ENCODE peak calls at places on chromosomes 16 and 17, in seven cellular contexts. One of them, this sample, is unnamed.

GRCh38 chr17:57457188-57457587 is 200.9 kb downstream of the MSI2 start:
- DNase-seq in body of pancreas: no peak
- DNase-seq in effector memory CD4-positive, alpha-beta T cell: no peak
- DNase-seq in Peyer's patch: no peak
- DNase-seq in neural progenitor cell: no peak
- DNase-seq in right cardiac atrium: no peak
- DNase-seq in CD8-positive, alpha-beta memory T cell: no peak
- DNase-seq in this sample: no peak

GRCh38 chr16:21125191-21125590 is 25.5 kb downstream of the DNAH3 start:
- DNase-seq in right cardiac atrium: no peak
- DNase-seq in Peyer's patch: no peak
- DNase-seq in body of pancreas: no peak
- DNase-seq in neural progenitor cell: no peak
- DNase-seq in CD8-positive, alpha-beta memory T cell: no peak
- DNase-seq in effector memory CD4-positive, alpha-beta T cell: no peak
- DNase-seq in this sample: no peak

GRCh38 chr17:78717431-78717980 is 64.6 kb downstream of the CYTH1 start:
- DNase-seq in Peyer's patch: no peak
- DNase-seq in effector memory CD4-positive, alpha-beta T cell: no peak
- DNase-seq in body of pancreas: peak; percentile 33
- DNase-seq in neural progenitor cell: no peak
- DNase-seq in CD8-positive, alpha-beta memory T cell: no peak
- DNase-seq in right cardiac atrium: no peak
- DNase-seq in this sample: no peak

GRCh38 chr16:17420821-17421220 is 49.9 kb downstream of the XYLT1 start:
- DNase-seq in neural progenitor cell: no peak
- DNase-seq in effector memory CD4-positive, alpha-beta T cell: no peak
- DNase-seq in right cardiac atrium: no peak
- DNase-seq in body of pancreas: no peak
- DNase-seq in CD8-positive, alpha-beta memory T cell: no peak
- DNase-seq in Peyer's patch: no peak
- DNase-seq in this sample: no peak

GRCh38 chr16:10314811-10315210 is 71.0 kb upstream of the ATF7IP2 start:
- DNase-seq in CD8-positive, alpha-beta memory T cell: no peak
- DNase-seq in right cardiac atrium: no peak
- DNase-seq in body of pancreas: no peak
- DNase-seq in neural progenitor cell: no peak
- DNase-seq in effector memory CD4-positive, alpha-beta T cell: no peak
- DNase-seq in Peyer's patch: peak; percentile 29
- DNase-seq in this sample: no peak

GRCh38 chr16:51556694-51557327 is 405.7 kb upstream of the SALL1 start:
- DNase-seq in Peyer's patch: no peak
- DNase-seq in right cardiac atrium: no peak
- DNase-seq in body of pancreas: no peak
- DNase-seq in neural progenitor cell: no peak
- DNase-seq in effector memory CD4-positive, alpha-beta T cell: no peak
- DNase-seq in CD8-positive, alpha-beta memory T cell: no peak
- DNase-seq in this sample: no peak

GRCh38 chr16:89410794-89411309 is 79.5 kb downstream of the ANKRD11 start:
- DNase-seq in right cardiac atrium: peak; percentile 72
- DNase-seq in neural progenitor cell: no peak
- DNase-seq in body of pancreas: peak; percentile 97
- DNase-seq in CD8-positive, alpha-beta memory T cell: no peak
- DNase-seq in Peyer's patch: peak; percentile 55
- DNase-seq in effector memory CD4-positive, alpha-beta T cell: no peak
- DNase-seq in this sample: peak; percentile 73

GRCh38 chr16:66842765-66843164 is 1.4 kb upstream of the CA7 start:
- DNase-seq in CD8-positive, alpha-beta memory T cell: no peak
- DNase-seq in effector memory CD4-positive, alpha-beta T cell: no peak
- DNase-seq in neural progenitor cell: no peak
- DNase-seq in right cardiac atrium: no peak
- DNase-seq in body of pancreas: no peak
- DNase-seq in Peyer's patch: no peak
- DNase-seq in this sample: no peak

GRCh38 chr16:88356124-88356726 is 26.5 kb upstream of the ZNF469 start:
- DNase-seq in effector memory CD4-positive, alpha-beta T cell: no peak
- DNase-seq in right cardiac atrium: no peak
- DNase-seq in neural progenitor cell: no peak
- DNase-seq in Peyer's patch: no peak
- DNase-seq in body of pancreas: no peak
- DNase-seq in CD8-positive, alpha-beta memory T cell: no peak
- DNase-seq in this sample: no peak

GRCh38 chr17:60314423-60314822 is 77.5 kb downstream of the USP32 start:
- DNase-seq in right cardiac atrium: no peak
- DNase-seq in effector memory CD4-positive, alpha-beta T cell: no peak
- DNase-seq in body of pancreas: no peak
- DNase-seq in Peyer's patch: no peak
- DNase-seq in CD8-positive, alpha-beta memory T cell: no peak
- DNase-seq in neural progenitor cell: no peak
- DNase-seq in this sample: no peak

GRCh38 chr17:6408271-6408670 is 26.6 kb downstream of the AIPL1 start:
- DNase-seq in neural progenitor cell: peak; percentile 39
- DNase-seq in effector memory CD4-positive, alpha-beta T cell: no peak
- DNase-seq in right cardiac atrium: no peak
- DNase-seq in Peyer's patch: no peak
- DNase-seq in body of pancreas: no peak
- DNase-seq in CD8-positive, alpha-beta memory T cell: no peak
- DNase-seq in this sample: no peak

GRCh38 chr17:15169676-15170075 is 95.5 kb downstream of the PMP22 start:
- DNase-seq in effector memory CD4-positive, alpha-beta T cell: no peak
- DNase-seq in right cardiac atrium: no peak
- DNase-seq in Peyer's patch: no peak
- DNase-seq in neural progenitor cell: no peak
- DNase-seq in body of pancreas: no peak
- DNase-seq in CD8-positive, alpha-beta memory T cell: no peak
- DNase-seq in this sample: no peak

GRCh38 chr17:17151541-17151940 is 54.6 kb downstream of the PLD6 start:
- DNase-seq in CD8-positive, alpha-beta memory T cell: no peak
- DNase-seq in neural progenitor cell: no peak
- DNase-seq in body of pancreas: no peak
- DNase-seq in Peyer's patch: no peak
- DNase-seq in effector memory CD4-positive, alpha-beta T cell: no peak
- DNase-seq in right cardiac atrium: no peak
- DNase-seq in this sample: no peak

GRCh38 chr16:57614546-57615343 is 13.7 kb upstream of the ADGRG1 start:
- DNase-seq in neural progenitor cell: no peak
- DNase-seq in right cardiac atrium: no peak
- DNase-seq in body of pancreas: no peak
- DNase-seq in CD8-positive, alpha-beta memory T cell: no peak
- DNase-seq in Peyer's patch: peak; percentile 40
- DNase-seq in effector memory CD4-positive, alpha-beta T cell: no peak
- DNase-seq in this sample: no peak

GRCh38 chr17:60134396-60135159 is 15.2 kb upstream of the CA4 start:
- DNase-seq in body of pancreas: peak; percentile 11
- DNase-seq in CD8-positive, alpha-beta memory T cell: no peak
- DNase-seq in neural progenitor cell: no peak
- DNase-seq in effector memory CD4-positive, alpha-beta T cell: no peak
- DNase-seq in right cardiac atrium: peak; percentile 35
- DNase-seq in Peyer's patch: peak; percentile 34
- DNase-seq in this sample: no peak

GRCh38 chr17:66675991-66676371 is 158.9 kb upstream of the CACNG5 start:
- DNase-seq in effector memory CD4-positive, alpha-beta T cell: no peak
- DNase-seq in neural progenitor cell: no peak
- DNase-seq in Peyer's patch: no peak
- DNase-seq in body of pancreas: no peak
- DNase-seq in right cardiac atrium: no peak
- DNase-seq in CD8-positive, alpha-beta memory T cell: no peak
- DNase-seq in this sample: peak; percentile 87

GRCh38 chr17:37221865-37222264 is 153.9 kb upstream of the C17orf78 start:
- DNase-seq in effector memory CD4-positive, alpha-beta T cell: no peak
- DNase-seq in body of pancreas: no peak
- DNase-seq in Peyer's patch: no peak
- DNase-seq in neural progenitor cell: no peak
- DNase-seq in CD8-positive, alpha-beta memory T cell: no peak
- DNase-seq in right cardiac atrium: no peak
- DNase-seq in this sample: no peak

GRCh38 chr17:76136276-76137025 is 4.6 kb downstream of the FOXJ1 start:
- DNase-seq in body of pancreas: no peak
- DNase-seq in CD8-positive, alpha-beta memory T cell: no peak
- DNase-seq in right cardiac atrium: no peak
- DNase-seq in neural progenitor cell: peak; percentile 65
- DNase-seq in effector memory CD4-positive, alpha-beta T cell: no peak
- DNase-seq in Peyer's patch: no peak
- DNase-seq in this sample: no peak

GRCh38 chr17:61399131-61400057 is at the start of gene TBX2:
- DNase-seq in right cardiac atrium: peak; percentile 87
- DNase-seq in CD8-positive, alpha-beta memory T cell: no peak
- DNase-seq in body of pancreas: peak; percentile 50
- DNase-seq in Peyer's patch: peak; percentile 63
- DNase-seq in neural progenitor cell: peak; percentile 67
- DNase-seq in effector memory CD4-positive, alpha-beta T cell: no peak
- DNase-seq in this sample: peak; percentile 74

GRCh38 chr16:24775455-24775854 is 46.0 kb downstream of the TNRC6A start:
- DNase-seq in effector memory CD4-positive, alpha-beta T cell: no peak
- DNase-seq in CD8-positive, alpha-beta memory T cell: no peak
- DNase-seq in body of pancreas: peak; percentile 64
- DNase-seq in neural progenitor cell: no peak
- DNase-seq in Peyer's patch: no peak
- DNase-seq in right cardiac atrium: no peak
- DNase-seq in this sample: peak; percentile 43

GRCh38 chr16:30417447-30418349 is 10.3 kb downstream of the ZNF771 start:
- DNase-seq in CD8-positive, alpha-beta memory T cell: peak; percentile 80
- DNase-seq in body of pancreas: peak; percentile 92
- DNase-seq in neural progenitor cell: peak; percentile 99
- DNase-seq in Peyer's patch: peak; percentile 94
- DNase-seq in right cardiac atrium: peak; percentile 89
- DNase-seq in effector memory CD4-positive, alpha-beta T cell: peak; percentile 82
- DNase-seq in this sample: peak; percentile 86

GRCh38 chr16:30416047-30416603 is 8.7 kb downstream of the ZNF771 start:
- DNase-seq in body of pancreas: no peak
- DNase-seq in CD8-positive, alpha-beta memory T cell: no peak
- DNase-seq in Peyer's patch: no peak
- DNase-seq in effector memory CD4-positive, alpha-beta T cell: no peak
- DNase-seq in neural progenitor cell: no peak
- DNase-seq in right cardiac atrium: no peak
- DNase-seq in this sample: no peak

GRCh38 chr16:30416624-30417298 is 9.4 kb downstream of the ZNF771 start:
- DNase-seq in CD8-positive, alpha-beta memory T cell: no peak
- DNase-seq in body of pancreas: no peak
- DNase-seq in right cardiac atrium: no peak
- DNase-seq in neural progenitor cell: no peak
- DNase-seq in Peyer's patch: no peak
- DNase-seq in effector memory CD4-positive, alpha-beta T cell: no peak
- DNase-seq in this sample: no peak

GRCh38 chr16:30413116-30413806 is 5.9 kb downstream of the ZNF771 start:
- DNase-seq in right cardiac atrium: no peak
- DNase-seq in neural progenitor cell: no peak
- DNase-seq in Peyer's patch: no peak
- DNase-seq in CD8-positive, alpha-beta memory T cell: no peak
- DNase-seq in effector memory CD4-positive, alpha-beta T cell: no peak
- DNase-seq in body of pancreas: no peak
- DNase-seq in this sample: no peak

GRCh38 chr16:30414159-30414558 is 6.8 kb downstream of the ZNF771 start:
- DNase-seq in Peyer's patch: no peak
- DNase-seq in right cardiac atrium: no peak
- DNase-seq in effector memory CD4-positive, alpha-beta T cell: no peak
- DNase-seq in CD8-positive, alpha-beta memory T cell: no peak
- DNase-seq in body of pancreas: peak; percentile 78
- DNase-seq in neural progenitor cell: no peak
- DNase-seq in this sample: no peak
- H3K27ac ChIP-seq in Peyer's patch: no peak overlapping the region
- H3K27ac ChIP-seq in right cardiac atrium: no peak overlapping the region
- H3K27ac ChIP-seq in effector memory CD4-positive, alpha-beta T cell: no peak overlapping the region
- H3K27ac ChIP-seq in CD8-positive, alpha-beta memory T cell: no peak overlapping the region
- H3K27ac ChIP-seq in body of pancreas: peak overlapping the region; percentile 86
- H3K27ac ChIP-seq in neural progenitor cell: no peak overlapping the region
- H3K27ac ChIP-seq in this sample: no peak overlapping the region

GRCh38 chr17:63824362-63824761 is 2.9 kb upstream of the PSMC5 start:
- DNase-seq in effector memory CD4-positive, alpha-beta T cell: no peak
- DNase-seq in right cardiac atrium: no peak
- DNase-seq in Peyer's patch: no peak
- DNase-seq in body of pancreas: no peak
- DNase-seq in neural progenitor cell: no peak
- DNase-seq in CD8-positive, alpha-beta memory T cell: no peak
- DNase-seq in this sample: no peak

GRCh38 chr17:63828936-63829335 is 1.5 kb upstream of the FTSJ3 start:
- DNase-seq in neural progenitor cell: no peak
- DNase-seq in Peyer's patch: no peak
- DNase-seq in right cardiac atrium: no peak
- DNase-seq in CD8-positive, alpha-beta memory T cell: no peak
- DNase-seq in effector memory CD4-positive, alpha-beta T cell: no peak
- DNase-seq in body of pancreas: no peak
- DNase-seq in this sample: no peak

GRCh38 chr17:63827801-63828221 is 348 bp upstream of the FTSJ3 start:
- DNase-seq in right cardiac atrium: no peak
- DNase-seq in effector memory CD4-positive, alpha-beta T cell: no peak
- DNase-seq in neural progenitor cell: no peak
- DNase-seq in Peyer's patch: peak; percentile 40
- DNase-seq in CD8-positive, alpha-beta memory T cell: no peak
- DNase-seq in body of pancreas: no peak
- DNase-seq in this sample: no peak

GRCh38 chr17:63827002-63827800 is at the start of the genes FTSJ3 and PSMC5:
- DNase-seq in body of pancreas: peak; percentile 95
- DNase-seq in right cardiac atrium: peak; percentile 96
- DNase-seq in Peyer's patch: peak; percentile 97
- DNase-seq in effector memory CD4-positive, alpha-beta T cell: peak; percentile 94
- DNase-seq in CD8-positive, alpha-beta memory T cell: peak; percentile 94
- DNase-seq in neural progenitor cell: peak; percentile 96
- DNase-seq in this sample: peak; percentile 95

DNA sequence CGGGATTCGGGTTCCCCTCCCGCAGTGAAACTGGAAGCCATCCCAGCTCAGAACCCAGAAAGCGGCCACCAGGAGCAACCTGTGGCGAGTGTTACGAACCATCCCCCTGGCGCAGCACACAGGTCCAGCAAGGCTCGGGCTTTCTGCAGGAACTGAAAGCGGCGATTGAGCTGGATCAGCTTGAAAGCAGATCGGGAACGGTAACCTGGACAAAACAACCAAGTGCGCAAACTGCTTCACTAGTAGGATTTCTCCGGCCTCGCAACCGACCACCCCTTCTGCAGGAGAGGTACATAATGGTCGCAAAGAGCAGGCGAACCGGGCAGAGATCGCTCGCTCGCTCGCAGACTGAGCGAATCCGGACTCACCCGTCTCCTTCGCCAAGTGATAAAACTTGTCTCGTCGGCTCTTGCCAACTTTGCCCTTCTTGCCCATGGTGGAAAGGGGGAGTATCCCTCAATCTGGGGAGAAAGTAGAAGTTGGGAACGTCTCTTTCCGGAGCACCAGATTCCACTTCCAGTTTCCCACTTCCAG is 696 bp upstream of the PSMC5 start:
- DNase-seq in neural progenitor cell: peak; percentile 49
- DNase-seq in CD8-positive, alpha-beta memory T cell: no peak
- DNase-seq in right cardiac atrium: no peak
- DNase-seq in body of pancreas: no peak
- DNase-seq in Peyer's patch: no peak
- DNase-seq in effector memory CD4-positive, alpha-beta T cell: no peak
- DNase-seq in this sample: no peak
- H3K4me1 ChIP-seq in neural progenitor cell: peaks cover 11% of the 10 kb centered on the region
- H3K4me1 ChIP-seq in CD8-positive, alpha-beta memory T cell: peaks cover 49% of the 10 kb centered on the region
- H3K4me1 ChIP-seq in right cardiac atrium: no peaks in the 10 kb centered on the region
- H3K4me1 ChIP-seq in body of pancreas: peaks cover 33% of the 10 kb centered on the region
- H3K4me1 ChIP-seq in Peyer's patch: peaks cover 5% of the 10 kb centered on the region
- H3K4me1 ChIP-seq in effector memory CD4-positive, alpha-beta T cell: peaks cover 31% of the 10 kb centered on the region
- H3K4me1 ChIP-seq in this sample: no peaks in the 10 kb centered on the region

GRCh38 chr16:23518435-23518891 is 8.2 kb upstream of the GGA2 start:
- DNase-seq in CD8-positive, alpha-beta memory T cell: no peak
- DNase-seq in body of pancreas: no peak
- DNase-seq in effector memory CD4-positive, alpha-beta T cell: no peak
- DNase-seq in Peyer's patch: no peak
- DNase-seq in right cardiac atrium: no peak
- DNase-seq in neural progenitor cell: no peak
- DNase-seq in this sample: no peak
- H3K27ac ChIP-seq in CD8-positive, alpha-beta memory T cell: no peak overlapping the region
- H3K27ac ChIP-seq in body of pancreas: no peak overlapping the region
- H3K27ac ChIP-seq in effector memory CD4-positive, alpha-beta T cell: no peak overlapping the region
- H3K27ac ChIP-seq in Peyer's patch: peak overlapping the region; percentile 61
- H3K27ac ChIP-seq in right cardiac atrium: no peak overlapping the region
- H3K27ac ChIP-seq in neural progenitor cell: no peak overlapping the region
- H3K27ac ChIP-seq in this sample: no peak overlapping the region

GRCh38 chr17:9729034-9729650 is 62.2 kb downstream of the DHRS7C start:
- DNase-seq in body of pancreas: no peak
- DNase-seq in right cardiac atrium: no peak
- DNase-seq in CD8-positive, alpha-beta memory T cell: no peak
- DNase-seq in effector memory CD4-positive, alpha-beta T cell: no peak
- DNase-seq in neural progenitor cell: peak; percentile 56
- DNase-seq in Peyer's patch: peak; percentile 53
- DNase-seq in this sample: no peak
- H3K4me1 ChIP-seq in body of pancreas: no peaks in the 10 kb centered on the region
- H3K4me1 ChIP-seq in right cardiac atrium: no peaks in the 10 kb centered on the region
- H3K4me1 ChIP-seq in CD8-positive, alpha-beta memory T cell: no peaks in the 10 kb centered on the region
- H3K4me1 ChIP-seq in effector memory CD4-positive, alpha-beta T cell: no peaks in the 10 kb centered on the region
- H3K4me1 ChIP-seq in neural progenitor cell: peaks cover 17% of the 10 kb centered on the region
- H3K4me1 ChIP-seq in Peyer's patch: no peaks in the 10 kb centered on the region
- H3K4me1 ChIP-seq in this sample: no peaks in the 10 kb centered on the region